ENCODE peak calls at places on chromosome 15, in eight cellular contexts. D is thyroid gland; X is pancreas; A is upper lobe of right lung; Y is left ventricle myocardium inferior; I is CD4-positive, alpha-beta memory T cell; E is psoas muscle; W is HCT116. Z is an unnamed sample. For H3K9me3, the result is how much of the 10 kb centered on the place peaks cover.

GRCh38 chr15:91839867-91840266 is 13.6 kb upstream of the SLCO3A1 start:
- DNase-seq in Y (no peak), W (no peak), E (no peak), A (no peak), X (no peak), D (no peak), I (no peak), Z (no peak)

GRCh38 chr15:55820043-55820442 is 77.1 kb upstream of the PRTG start:
- DNase-seq in D (peak), A (no peak), Y (no peak), X (no peak), W (no peak), E (no peak), I (no peak), Z (no peak)

GRCh38 chr15:61519296-61519695 is 290.2 kb upstream of the RORA start:
- DNase-seq in E (no peak), I (no peak), A (no peak), X (no peak), D (no peak), Y (no peak), W (no peak), Z (no peak)

GRCh38 chr15:85750319-85750806 is 44.4 kb downstream of the KLHL25 start:
- DNase-seq in I (no peak), D (peak), X (peak), E (peak), Y (peak), W (no peak), A (peak), Z (no peak)

GRCh38 chr15:68617001-68617400 is 38.2 kb downstream of the CORO2B start:
- DNase-seq in W (no peak), D (no peak), A (no peak), E (no peak), Y (peak), I (no peak), X (no peak), Z (no peak)

GRCh38 chr15:69253156-69253555 is 45.6 kb upstream of the PAQR5 start:
- DNase-seq in D (no peak), A (no peak), Y (peak), I (no peak), X (peak), W (peak), E (no peak), Z (no peak)

GRCh38 chr15:81268881-81269601 is 54.9 kb downstream of the STARD5 start:
- DNase-seq in I (no peak), X (no peak), Y (no peak), W (no peak), D (no peak), A (no peak), E (no peak), Z (no peak)

GRCh38 chr15:35349916-35350315 is 196.0 kb downstream of the DPH6 start:
- DNase-seq in D (no peak), E (no peak), I (no peak), X (no peak), W (no peak), Y (no peak), A (no peak), Z (no peak)

GRCh38 chr15:52054381-52054780 is 35.4 kb downstream of the MAPK6 start:
- DNase-seq in W (no peak), I (no peak), A (no peak), E (no peak), X (no peak), Y (no peak), D (no peak), Z (no peak)

GRCh38 chr15:27582741-27583400 is 516.2 kb downstream of the OCA2 start:
- DNase-seq in Y (no peak), D (no peak), X (no peak), W (no peak), E (no peak), I (no peak), A (no peak), Z (no peak)
- H3K9me3 ChIP-seq in Y (under half), D (under half), X (under half), W (under half), E (under half), I (under half), A (under half), Z (under half)

DNA sequence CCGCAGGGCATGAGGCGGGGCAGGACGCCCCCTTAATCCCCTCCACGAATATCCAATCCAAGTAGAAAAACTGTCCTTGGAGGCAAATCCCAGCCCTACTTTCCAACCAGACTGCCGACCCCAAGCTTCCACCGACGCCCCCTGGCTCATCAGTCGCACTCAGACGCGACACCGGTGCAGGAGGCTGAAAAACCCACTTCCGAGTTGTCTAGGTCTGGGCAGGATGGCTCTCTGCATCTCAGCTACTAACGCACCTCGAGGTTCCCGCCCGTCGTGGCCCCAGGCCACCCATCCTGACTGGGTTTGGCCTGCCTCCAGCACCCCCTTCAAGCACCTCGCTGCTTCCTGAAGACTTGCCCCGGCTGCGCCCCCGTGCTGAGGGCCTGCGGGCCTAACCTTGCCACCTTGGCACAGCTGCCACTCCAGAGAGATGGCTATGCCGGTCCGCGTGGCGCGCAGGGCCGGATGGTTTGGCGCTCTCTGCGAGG is 15.5 kb downstream of the RGMA start:
- DNase-seq in Y (no peak), I (no peak), D (peak), W (no peak), A (peak), E (peak), X (no peak), Z (no peak)
- H3K4me3 ChIP-seq in Y (peak), I (no peak), D (peak), W (peak), A (peak), E (peak), X (peak), Z (no peak)

DNA sequence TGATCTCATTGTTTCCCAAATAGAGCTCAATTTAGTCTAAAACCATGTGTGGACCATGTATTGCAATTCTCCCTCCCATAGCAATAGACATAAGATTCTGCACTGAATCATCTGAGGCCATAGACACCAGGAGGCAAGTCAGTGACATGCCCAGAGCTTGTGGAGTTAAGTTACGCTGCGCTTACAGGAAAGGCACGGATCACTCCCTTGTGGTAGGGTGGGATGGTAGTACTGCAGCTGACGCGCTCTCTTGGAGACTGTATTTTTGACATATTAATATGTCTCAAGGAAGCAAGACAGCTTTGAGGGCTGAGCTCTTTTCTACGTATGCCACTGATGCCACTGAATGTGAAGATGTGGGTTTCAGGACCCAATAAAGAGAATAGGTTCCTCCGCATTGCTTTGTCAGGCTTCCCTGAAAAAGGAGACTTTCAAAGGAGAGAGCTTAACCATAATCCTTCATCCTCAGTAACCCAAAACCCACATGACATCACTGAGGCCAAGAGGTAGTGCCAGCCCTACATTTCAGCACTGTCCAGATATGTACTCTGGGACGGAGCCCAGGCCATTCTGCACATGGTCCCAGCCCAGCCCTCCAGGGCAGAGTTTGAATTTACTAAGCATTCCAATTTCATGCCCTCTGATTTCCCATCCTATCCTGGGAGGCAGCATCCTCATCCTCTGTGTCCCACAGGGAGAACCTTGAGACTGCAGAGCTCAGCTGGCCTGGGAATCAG is 210.7 kb downstream of the GABRB3 start:
- DNase-seq in I (no peak), Y (peak), D (no peak), E (no peak), W (no peak), A (no peak), X (no peak), Z (no peak)
- H3K9me3 ChIP-seq in I (under half), Y (under half), D (under half), E (under half), W (under half), A (under half), X (under half), Z (under half)

DNA sequence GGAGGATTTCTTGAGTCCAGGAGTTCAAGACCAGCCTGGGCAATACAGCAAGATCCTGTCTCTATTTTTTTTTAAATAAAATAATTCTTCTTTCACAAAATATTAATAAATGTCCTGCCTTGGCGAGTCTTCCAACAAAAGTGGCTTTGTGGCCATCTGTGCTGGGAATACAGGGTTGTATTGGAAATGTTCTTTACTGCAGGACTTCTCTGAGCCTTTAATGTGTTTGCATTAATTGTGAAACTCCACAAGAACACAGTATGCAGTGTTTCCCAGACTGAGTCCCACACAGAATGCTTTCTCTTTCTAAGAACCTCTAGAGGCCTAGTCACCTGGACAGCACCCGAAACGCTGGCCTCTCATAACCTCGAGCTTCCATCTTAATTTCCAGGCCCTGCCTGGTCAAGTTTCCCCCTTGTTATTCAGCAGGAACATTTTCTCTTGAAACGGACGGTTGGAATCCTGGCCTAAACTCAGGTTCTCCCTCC is 85.4 kb upstream of the ARRDC4 start:
- DNase-seq in W (no peak), D (no peak), X (no peak), E (no peak), Y (no peak), A (no peak), I (no peak), Z (no peak)
- H3K4me3 ChIP-seq in W (peak), D (no peak), X (peak), E (no peak), Y (peak), A (peak), I (no peak), Z (no peak)

Z was measured in naive thymus-derived CD4-positive, alpha-beta T cell.